ENCODE peak calls at places on chromosomes 6 and 20, in six cellular contexts. N is endothelial cell of umbilical vein, L is A549, W is HepG2, Z is K562, M is GM12878. G is an unnamed sample.

GRCh38 chr20:49303211-49303610 is 25.4 kb upstream of the ZNFX1 start:
- DNase-seq in Z (no peak), W (no peak), N (no peak), M (no peak), L (no peak), G (no peak)

GRCh38 chr20:53738039-53738944 is 144.7 kb upstream of the ZNF217 start:
- DNase-seq in M (no peak), Z (peak), W (peak), N (no peak), L (peak), G (peak)

GRCh38 chr20:22509090-22509938 is 75.1 kb downstream of the FOXA2 start:
- DNase-seq in L (no peak), Z (no peak), N (no peak), M (no peak), W (peak), G (no peak)

GRCh38 chr6:139416146-139416545 is 41.7 kb upstream of the CITED2 start:
- DNase-seq in L (no peak), W (no peak), Z (no peak), M (no peak), N (no peak), G (no peak)

GRCh38 chr20:64064145-64064698 is 1.2 kb downstream of the TCEA2 start:
- DNase-seq in Z (no peak), M (no peak), L (peak), W (no peak), N (no peak), G (peak)

GRCh38 chr6:14730654-14731053 is 515.2 kb upstream of the JARID2 start:
- DNase-seq in N (no peak), L (no peak), W (no peak), M (no peak), Z (no peak), G (no peak)

GRCh38 chr6:25608562-25609174 is 43.3 kb upstream of the SCGN start:
- DNase-seq in W (no peak), Z (no peak), L (no peak), N (no peak), M (no peak), G (no peak)

GRCh38 chr6:108592371-108593337 is 31.9 kb downstream of the FOXO3 start:
- DNase-seq in N (no peak), M (peak), W (no peak), Z (peak), L (no peak), G (peak)

GRCh38 chr6:70337379-70338073 is 34.6 kb upstream of the COL9A1 start:
- DNase-seq in N (no peak), Z (peak), W (no peak), M (no peak), L (no peak), G (no peak)

GRCh38 chr6:164749126-164749758 is 560.2 kb downstream of the C6orf118 start:
- DNase-seq in M (no peak), W (no peak), N (no peak), Z (no peak), L (no peak), G (no peak)

GRCh38 chr20:51412991-51413471 is 129.5 kb downstream of the NFATC2 start:
- DNase-seq in W (peak), N (peak), L (no peak), M (no peak), Z (no peak), G (no peak)

GRCh38 chr6:106648651-106649308 is 19.4 kb downstream of the QRSL1 start:
- DNase-seq in N (no peak), Z (no peak), M (no peak), L (no peak), W (no peak), G (no peak)

GRCh38 chr6:142444388-142444787 is 142.6 kb downstream of the ADGRG6 start:
- DNase-seq in Z (no peak), W (no peak), L (no peak), N (no peak), M (no peak), G (no peak)

GRCh38 chr6:29965873-29966601 is 23.7 kb downstream of the HLA-A start:
- DNase-seq in Z (peak), M (peak), W (peak), N (peak), L (peak), G (peak)

GRCh38 chr20:10080554-10080953 is 45.8 kb downstream of the ANKEF1 start:
- DNase-seq in M (no peak), L (no peak), N (no peak), W (no peak), Z (no peak), G (no peak)

GRCh38 chr6:127717384-127717783 is 140.4 kb downstream of the C6orf58 start:
- DNase-seq in W (no peak), N (no peak), Z (no peak), L (no peak), M (no peak), G (no peak)

GRCh38 chr6:76771076-76771634 is 692.1 kb downstream of the HTR1B start:
- DNase-seq in Z (no peak), M (no peak), N (peak), L (no peak), W (no peak), G (no peak)

GRCh38 chr20:62818592-62819493 is 2.0 kb downstream of the COL9A3 start:
- DNase-seq in W (peak), Z (no peak), M (no peak), L (no peak), N (peak), G (no peak)

GRCh38 chr6:75524322-75524972 is 30.8 kb upstream of the FILIP1 start:
- DNase-seq in L (peak), M (no peak), W (peak), N (peak), Z (no peak), G (no peak)

GRCh38 chr6:12245763-12246720 is 44.1 kb upstream of the EDN1 start:
- DNase-seq in Z (no peak), L (no peak), M (no peak), W (no peak), N (peak), G (no peak)

GRCh38 chr6:155142163-155142901 is 121.5 kb upstream of the CLDN20 start:
- DNase-seq in Z (no peak), W (no peak), L (no peak), M (no peak), N (peak), G (no peak)

GRCh38 chr6:106444777-106445507 is 84.4 kb downstream of the CRYBG1 start:
- DNase-seq in N (peak), Z (peak), L (peak), M (peak), W (peak), G (peak)

GRCh38 chr20:61328906-61329558 is 77.0 kb downstream of the CDH4 start:
- DNase-seq in Z (no peak), N (peak), L (no peak), M (no peak), W (peak), G (peak)

GRCh38 chr6:12614468-12614867 is 102.1 kb upstream of the PHACTR1 start:
- DNase-seq in Z (no peak), W (no peak), L (no peak), N (no peak), M (no peak), G (no peak)

GRCh38 chr20:37995856-37996625 is 37.2 kb downstream of the TTI1 start:
- DNase-seq in L (no peak), N (no peak), W (no peak), M (no peak), Z (no peak), G (no peak)

GRCh38 chr20:37990571-37991151 is 42.6 kb downstream of the TTI1 start:
- DNase-seq in W (peak), N (peak), M (peak), L (peak), Z (no peak), G (peak)

GRCh38 chr20:37994512-37994911 is 38.7 kb downstream of the TTI1 start:
- DNase-seq in M (no peak), Z (no peak), L (peak), N (no peak), W (peak), G (peak)

GRCh38 chr20:37991506-37992302 is 41.6 kb downstream of the TTI1 start:
- DNase-seq in Z (no peak), N (no peak), W (no peak), L (no peak), M (no peak), G (peak)

GRCh38 chr20:37992802-37993538 is 40.3 kb downstream of the TTI1 start:
- DNase-seq in M (no peak), Z (peak), L (peak), W (peak), N (peak), G (peak)
- TF ChIP-seq MAX in M (no peak), Z (no peak), L (no peak), W (no peak), N (no peak), G (no peak)

DNA sequence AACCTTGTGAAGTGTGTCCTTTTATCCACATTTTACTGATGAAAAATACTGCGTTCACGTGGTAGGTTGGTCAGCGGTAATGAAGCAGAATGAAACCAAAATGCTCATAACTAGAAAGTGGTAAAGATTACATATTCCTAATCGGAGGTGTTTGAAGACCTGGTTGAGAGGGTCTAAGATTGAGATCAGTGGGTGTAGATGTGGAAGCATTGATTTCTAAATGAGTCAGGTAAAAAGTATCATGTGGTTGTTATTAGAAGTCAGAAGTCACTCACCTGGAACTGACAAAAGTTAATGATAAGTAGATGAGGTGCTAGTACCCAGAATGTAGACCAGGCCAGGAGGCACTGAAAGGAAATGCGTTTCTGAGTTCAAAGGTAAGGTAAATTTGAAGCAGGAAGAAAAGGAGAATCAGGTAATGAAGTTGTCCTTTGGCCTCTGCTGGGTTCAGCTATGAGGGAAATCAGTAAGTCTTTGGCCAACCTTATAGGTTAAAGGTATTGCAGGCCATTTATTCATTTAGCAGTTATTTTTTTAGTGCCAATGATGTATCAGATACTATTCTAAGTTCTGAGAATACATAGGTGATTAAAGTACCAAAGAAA is 31.2 kb downstream of the FAM83B start:
- DNase-seq in M (peak), W (no peak), Z (no peak), L (no peak), N (no peak), G (no peak)
- TF ChIP-seq MYC in M (no peak), W (no peak), Z (no peak), L (no peak), N (no peak), G (no peak)

GRCh38 chr6:97714772-97715171 is 431.8 kb upstream of the MMS22L start:
- DNase-seq in Z (no peak), L (no peak), N (no peak), M (no peak), W (no peak), G (no peak)
- TF ChIP-seq CTCF in Z (no peak), L (no peak), N (no peak), M (no peak), W (no peak), G (no peak)

DNA sequence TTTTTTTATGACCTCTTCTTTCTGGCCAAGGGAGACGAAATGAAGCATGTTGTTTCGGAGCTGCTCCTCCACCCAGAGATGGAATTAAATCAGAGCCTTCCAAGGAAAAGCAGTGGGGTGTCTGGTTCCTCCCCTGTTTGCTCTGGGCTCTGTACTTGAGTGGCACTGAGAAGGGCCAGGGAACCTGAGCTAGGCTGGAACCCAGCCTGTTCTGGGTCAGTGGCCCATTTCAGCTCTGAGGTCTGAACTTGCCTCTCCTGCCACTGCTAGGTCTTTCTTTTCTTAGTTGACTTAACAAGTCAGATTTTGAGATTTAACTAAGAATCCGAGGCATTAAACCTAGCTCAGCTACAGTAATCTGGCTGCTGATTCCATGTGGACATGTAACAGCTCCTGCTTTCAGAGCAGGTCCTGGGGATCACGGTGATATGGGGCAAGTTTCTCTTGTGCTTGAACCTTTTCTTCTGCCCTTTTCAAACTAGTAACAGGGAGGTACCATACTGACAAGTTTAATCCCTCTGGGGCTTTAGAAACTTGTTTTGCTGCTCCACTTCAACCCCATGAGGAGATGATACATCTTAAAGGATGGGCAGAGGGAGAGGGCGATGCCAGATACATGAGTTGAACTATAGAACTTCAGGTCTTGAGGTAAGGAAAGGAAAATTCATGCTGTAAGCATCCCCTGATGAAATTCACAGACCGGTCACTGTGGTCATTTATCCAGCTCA is 101.1 kb downstream of the SLC24A3 start:
- DNase-seq in M (no peak), Z (no peak), N (no peak), W (no peak), L (no peak), G (no peak)
- TF ChIP-seq MAX in M (no peak), Z (no peak), N (no peak), W (no peak), L (no peak), G (no peak)